ENCODE peak calls at places on chromosomes 3 and 15, in ten cellular contexts. One of them, this sample, is unnamed.

GRCh38 chr3:67616046-67616445 is 38.4 kb downstream of the SUCLG2 start:
- DNase-seq in HCT116: no peak
- DNase-seq in heart left ventricle: no peak
- DNase-seq in tibial nerve: no peak
- DNase-seq in breast epithelium: no peak
- DNase-seq in transverse colon: no peak
- DNase-seq in Peyer's patch: no peak
- DNase-seq in A549: no peak
- DNase-seq in right lobe of liver: no peak
- DNase-seq in testis: no peak
- DNase-seq in this sample: no peak

GRCh38 chr3:73427018-73427750 is 197.6 kb downstream of the PDZRN3 start:
- DNase-seq in heart left ventricle: no peak
- DNase-seq in tibial nerve: no peak
- DNase-seq in A549: no peak
- DNase-seq in Peyer's patch: no peak
- DNase-seq in testis: no peak
- DNase-seq in HCT116: no peak
- DNase-seq in right lobe of liver: no peak
- DNase-seq in breast epithelium: no peak
- DNase-seq in transverse colon: no peak
- DNase-seq in this sample: no peak

GRCh38 chr3:197298858-197299854 is 744 bp upstream of the DLG1 start:
- DNase-seq in testis: peak
- DNase-seq in heart left ventricle: peak
- DNase-seq in breast epithelium: peak
- DNase-seq in transverse colon: peak
- DNase-seq in tibial nerve: no peak
- DNase-seq in A549: peak
- DNase-seq in right lobe of liver: peak
- DNase-seq in HCT116: peak
- DNase-seq in Peyer's patch: peak
- DNase-seq in this sample: peak

GRCh38 chr15:48411971-48412591 is 80.9 kb downstream of the DUT start:
- DNase-seq in right lobe of liver: no peak
- DNase-seq in testis: no peak
- DNase-seq in HCT116: no peak
- DNase-seq in transverse colon: no peak
- DNase-seq in Peyer's patch: no peak
- DNase-seq in tibial nerve: no peak
- DNase-seq in breast epithelium: no peak
- DNase-seq in heart left ventricle: no peak
- DNase-seq in A549: no peak
- DNase-seq in this sample: no peak

GRCh38 chr3:36648241-36649034 is 115.9 kb downstream of the DCLK3 start:
- DNase-seq in HCT116: peak
- DNase-seq in transverse colon: no peak
- DNase-seq in heart left ventricle: no peak
- DNase-seq in breast epithelium: no peak
- DNase-seq in right lobe of liver: no peak
- DNase-seq in tibial nerve: no peak
- DNase-seq in testis: no peak
- DNase-seq in Peyer's patch: no peak
- DNase-seq in A549: peak
- DNase-seq in this sample: no peak

GRCh38 chr15:99435761-99436346 is 129.9 kb upstream of the MEF2A start:
- DNase-seq in HCT116: no peak
- DNase-seq in heart left ventricle: peak
- DNase-seq in transverse colon: peak
- DNase-seq in A549: no peak
- DNase-seq in testis: peak
- DNase-seq in right lobe of liver: no peak
- DNase-seq in tibial nerve: no peak
- DNase-seq in breast epithelium: peak
- DNase-seq in Peyer's patch: peak
- DNase-seq in this sample: peak

GRCh38 chr3:4802903-4803302 is 176.3 kb upstream of the BHLHE40 start:
- DNase-seq in transverse colon: no peak
- DNase-seq in breast epithelium: no peak
- DNase-seq in testis: no peak
- DNase-seq in heart left ventricle: no peak
- DNase-seq in Peyer's patch: no peak
- DNase-seq in right lobe of liver: no peak
- DNase-seq in A549: no peak
- DNase-seq in HCT116: no peak
- DNase-seq in tibial nerve: no peak
- DNase-seq in this sample: no peak

GRCh38 chr3:2823016-2823415 is 287.2 kb downstream of the IL5RA start:
- DNase-seq in heart left ventricle: no peak
- DNase-seq in transverse colon: no peak
- DNase-seq in right lobe of liver: no peak
- DNase-seq in A549: no peak
- DNase-seq in tibial nerve: no peak
- DNase-seq in HCT116: no peak
- DNase-seq in breast epithelium: no peak
- DNase-seq in Peyer's patch: no peak
- DNase-seq in testis: no peak
- DNase-seq in this sample: no peak

GRCh38 chr3:53195602-53196574 is 34.9 kb downstream of the PRKCD start:
- DNase-seq in HCT116: peak
- DNase-seq in testis: peak
- DNase-seq in tibial nerve: peak
- DNase-seq in transverse colon: peak
- DNase-seq in right lobe of liver: peak
- DNase-seq in A549: peak
- DNase-seq in Peyer's patch: peak
- DNase-seq in breast epithelium: no peak
- DNase-seq in heart left ventricle: peak
- DNase-seq in this sample: no peak

GRCh38 chr3:191412764-191413163 is 48.2 kb upstream of the PYDC2 start:
- DNase-seq in A549: no peak
- DNase-seq in right lobe of liver: no peak
- DNase-seq in Peyer's patch: no peak
- DNase-seq in testis: no peak
- DNase-seq in transverse colon: no peak
- DNase-seq in tibial nerve: no peak
- DNase-seq in HCT116: no peak
- DNase-seq in breast epithelium: no peak
- DNase-seq in heart left ventricle: no peak
- DNase-seq in this sample: no peak

GRCh38 chr3:21356402-21356801 is 394.6 kb downstream of the ZNF385D start:
- DNase-seq in testis: no peak
- DNase-seq in HCT116: no peak
- DNase-seq in heart left ventricle: no peak
- DNase-seq in breast epithelium: no peak
- DNase-seq in transverse colon: no peak
- DNase-seq in right lobe of liver: no peak
- DNase-seq in A549: no peak
- DNase-seq in tibial nerve: no peak
- DNase-seq in Peyer's patch: no peak
- DNase-seq in this sample: no peak

GRCh38 chr3:69880069-69880640 is 119.4 kb upstream of the SAMMSON start:
- DNase-seq in Peyer's patch: no peak
- DNase-seq in HCT116: no peak
- DNase-seq in breast epithelium: no peak
- DNase-seq in testis: no peak
- DNase-seq in right lobe of liver: no peak
- DNase-seq in transverse colon: no peak
- DNase-seq in A549: no peak
- DNase-seq in heart left ventricle: no peak
- DNase-seq in tibial nerve: no peak
- DNase-seq in this sample: no peak

GRCh38 chr15:67149859-67150824 is 84.7 kb downstream of the SMAD3 start:
- DNase-seq in transverse colon: peak
- DNase-seq in HCT116: peak
- DNase-seq in A549: peak
- DNase-seq in right lobe of liver: peak
- DNase-seq in Peyer's patch: peak
- DNase-seq in heart left ventricle: peak
- DNase-seq in tibial nerve: no peak
- DNase-seq in breast epithelium: no peak
- DNase-seq in testis: peak
- DNase-seq in this sample: peak

GRCh38 chr3:59985643-59986200 is 935.9 kb upstream of the CFAP20DC start:
- DNase-seq in testis: no peak
- DNase-seq in heart left ventricle: no peak
- DNase-seq in A549: no peak
- DNase-seq in right lobe of liver: no peak
- DNase-seq in Peyer's patch: no peak
- DNase-seq in breast epithelium: no peak
- DNase-seq in transverse colon: no peak
- DNase-seq in HCT116: no peak
- DNase-seq in tibial nerve: no peak
- DNase-seq in this sample: no peak

GRCh38 chr3:28295819-28296364 is 52.6 kb upstream of the ZCWPW2 start:
- DNase-seq in testis: no peak
- DNase-seq in tibial nerve: no peak
- DNase-seq in breast epithelium: no peak
- DNase-seq in A549: no peak
- DNase-seq in transverse colon: no peak
- DNase-seq in heart left ventricle: no peak
- DNase-seq in Peyer's patch: no peak
- DNase-seq in right lobe of liver: no peak
- DNase-seq in HCT116: no peak
- DNase-seq in this sample: no peak

GRCh38 chr3:2484162-2485026 is 385.7 kb downstream of the CNTN4 start:
- DNase-seq in right lobe of liver: no peak
- DNase-seq in transverse colon: no peak
- DNase-seq in testis: no peak
- DNase-seq in tibial nerve: no peak
- DNase-seq in HCT116: no peak
- DNase-seq in Peyer's patch: no peak
- DNase-seq in A549: no peak
- DNase-seq in heart left ventricle: peak
- DNase-seq in breast epithelium: no peak
- DNase-seq in this sample: no peak

GRCh38 chr3:122316368-122316767 is 8.7 kb upstream of the CSTA start:
- DNase-seq in transverse colon: no peak
- DNase-seq in Peyer's patch: no peak
- DNase-seq in A549: no peak
- DNase-seq in heart left ventricle: no peak
- DNase-seq in tibial nerve: no peak
- DNase-seq in testis: no peak
- DNase-seq in HCT116: no peak
- DNase-seq in right lobe of liver: no peak
- DNase-seq in breast epithelium: no peak
- DNase-seq in this sample: no peak

GRCh38 chr3:57646723-57647122 is 46.2 kb downstream of the DENND6A start:
- DNase-seq in testis: peak
- DNase-seq in HCT116: peak
- DNase-seq in right lobe of liver: no peak
- DNase-seq in heart left ventricle: peak
- DNase-seq in A549: peak
- DNase-seq in tibial nerve: peak
- DNase-seq in breast epithelium: no peak
- DNase-seq in Peyer's patch: no peak
- DNase-seq in transverse colon: no peak
- DNase-seq in this sample: no peak

GRCh38 chr3:115627180-115628074 is 4.1 kb downstream of the GAP43 start:
- DNase-seq in transverse colon: no peak
- DNase-seq in testis: no peak
- DNase-seq in right lobe of liver: no peak
- DNase-seq in heart left ventricle: no peak
- DNase-seq in Peyer's patch: no peak
- DNase-seq in HCT116: no peak
- DNase-seq in A549: no peak
- DNase-seq in tibial nerve: no peak
- DNase-seq in breast epithelium: no peak
- DNase-seq in this sample: no peak
- H3K4me3 ChIP-seq in transverse colon: no peak
- H3K4me3 ChIP-seq in testis: no peak
- H3K4me3 ChIP-seq in right lobe of liver: no peak
- H3K4me3 ChIP-seq in heart left ventricle: no peak
- H3K4me3 ChIP-seq in Peyer's patch: no peak
- H3K4me3 ChIP-seq in HCT116: no peak
- H3K4me3 ChIP-seq in A549: no peak
- H3K4me3 ChIP-seq in tibial nerve: no peak
- H3K4me3 ChIP-seq in breast epithelium: no peak
- H3K4me3 ChIP-seq in this sample: no peak

GRCh38 chr3:50503504-50503903 is at the start of gene CACNA2D2:
- DNase-seq in breast epithelium: peak
- DNase-seq in transverse colon: peak
- DNase-seq in testis: peak
- DNase-seq in HCT116: peak
- DNase-seq in tibial nerve: peak
- DNase-seq in A549: peak
- DNase-seq in heart left ventricle: peak
- DNase-seq in right lobe of liver: peak
- DNase-seq in Peyer's patch: peak
- DNase-seq in this sample: peak
- TF ChIP-seq POLR2A in breast epithelium: no peak
- TF ChIP-seq POLR2A in transverse colon: no peak
- TF ChIP-seq POLR2A in testis: no peak
- TF ChIP-seq POLR2A in HCT116: peak
- TF ChIP-seq POLR2A in tibial nerve: no peak
- TF ChIP-seq POLR2A in A549: peak
- TF ChIP-seq POLR2A in heart left ventricle: peak
- TF ChIP-seq POLR2A in right lobe of liver: peak
- TF ChIP-seq POLR2A in Peyer's patch: no peak
- TF ChIP-seq POLR2A in this sample: no peak

DNA sequence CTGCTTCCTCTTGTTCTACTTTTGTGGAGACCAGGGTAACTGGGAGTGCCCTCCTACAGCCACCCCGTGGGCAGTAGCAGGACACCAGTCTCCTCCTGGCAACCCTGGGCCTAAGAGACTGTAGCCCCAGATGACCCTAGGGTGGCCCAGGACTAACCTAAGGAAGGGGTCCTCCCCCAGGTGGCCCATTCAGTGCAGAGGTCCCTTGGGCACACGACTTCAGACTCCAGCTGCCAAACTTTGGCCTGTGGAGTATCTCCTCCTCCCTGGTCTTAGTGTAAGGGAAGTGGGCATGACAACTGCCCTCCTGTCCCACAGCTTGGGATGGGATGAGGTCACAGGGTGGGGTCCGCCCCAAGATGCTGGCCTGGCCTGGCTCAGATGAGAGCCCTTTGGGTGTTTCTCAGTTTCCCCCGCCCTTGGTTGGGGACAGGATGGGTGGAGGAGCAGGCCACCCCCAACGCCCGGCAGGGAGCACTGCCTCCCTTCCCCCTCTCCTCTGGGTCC is 4.8 kb downstream of the CSK start:
- DNase-seq in breast epithelium: no peak
- DNase-seq in Peyer's patch: peak
- DNase-seq in tibial nerve: no peak
- DNase-seq in transverse colon: no peak
- DNase-seq in right lobe of liver: no peak
- DNase-seq in testis: no peak
- DNase-seq in HCT116: no peak
- DNase-seq in A549: no peak
- DNase-seq in heart left ventricle: no peak
- DNase-seq in this sample: peak
- H3K27ac ChIP-seq in breast epithelium: peak
- H3K27ac ChIP-seq in Peyer's patch: peak
- H3K27ac ChIP-seq in tibial nerve: no peak
- H3K27ac ChIP-seq in transverse colon: peak
- H3K27ac ChIP-seq in right lobe of liver: peak
- H3K27ac ChIP-seq in testis: no peak
- H3K27ac ChIP-seq in HCT116: no peak
- H3K27ac ChIP-seq in A549: no peak
- H3K27ac ChIP-seq in heart left ventricle: peak
- H3K27ac ChIP-seq in this sample: peak

GRCh38 chr3:78659386-78659987 is 1108.3 kb downstream of the ROBO1 start:
- DNase-seq in right lobe of liver: no peak
- DNase-seq in heart left ventricle: no peak
- DNase-seq in testis: peak
- DNase-seq in transverse colon: peak
- DNase-seq in A549: no peak
- DNase-seq in tibial nerve: peak
- DNase-seq in Peyer's patch: peak
- DNase-seq in HCT116: peak
- DNase-seq in breast epithelium: no peak
- DNase-seq in this sample: no peak
- H3K4me3 ChIP-seq in right lobe of liver: no peak
- H3K4me3 ChIP-seq in heart left ventricle: no peak
- H3K4me3 ChIP-seq in testis: no peak
- H3K4me3 ChIP-seq in transverse colon: no peak
- H3K4me3 ChIP-seq in A549: no peak
- H3K4me3 ChIP-seq in tibial nerve: no peak
- H3K4me3 ChIP-seq in Peyer's patch: no peak
- H3K4me3 ChIP-seq in HCT116: no peak
- H3K4me3 ChIP-seq in breast epithelium: no peak
- H3K4me3 ChIP-seq in this sample: no peak